ENCODE peak calls at places on chromosome 17, in five cellular contexts. D is stimulated activated CD4-positive, alpha-beta T cell treated with anti-CD3 and anti-CD28 coated beads, TNF-alpha, amount 100 ng/mL, for 1 hour; U is stromal cell of bone marrow; Q is kidney; F is HTR-8/SVneo. V is an unnamed sample.

GRCh38 chr17:34314279-34314678 is 5.0 kb upstream of the CCL8 start:
- DNase-seq in U (peak; percentile 75), F (no peak), D (no peak), Q (no peak), V (no peak)

GRCh38 chr17:39602533-39603303 is 5.0 kb downstream of the NEUROD2 start:
- DNase-seq in F (no peak), Q (no peak), D (no peak), U (no peak), V (no peak)

GRCh38 chr17:75552847-75553552 is 27.5 kb downstream of the LLGL2 start:
- DNase-seq in D (no peak), Q (no peak), F (peak; percentile 76), U (no peak), V (no peak)

GRCh38 chr17:29582254-29582765 is 7.1 kb downstream of the GIT1 start:
- DNase-seq in Q (peak; percentile 29), U (no peak), F (no peak), D (no peak), V (no peak)

GRCh38 chr17:43927101-43927935 is 15.0 kb downstream of the PPY start:
- DNase-seq in Q (no peak), F (no peak), D (no peak), U (no peak), V (no peak)

GRCh38 chr17:72502111-72502939 is 381.5 kb downstream of the SOX9 start:
- DNase-seq in D (no peak), U (no peak), F (no peak), Q (no peak), V (no peak)

GRCh38 chr17:39244016-39244599 is 18.4 kb upstream of the STAC2 start:
- DNase-seq in D (no peak), U (no peak), F (no peak), Q (no peak), V (no peak)

GRCh38 chr17:45087496-45087975 is 26.4 kb downstream of the NMT1 start:
- DNase-seq in D (no peak), U (peak; percentile 60), Q (no peak), F (no peak), V (no peak)

GRCh38 chr17:63622571-63623390 is 564 bp downstream of the MAP3K3 start:
- DNase-seq in D (no peak), U (no peak), Q (peak; percentile 94), F (peak; percentile 67), V (peak; percentile 66)

GRCh38 chr17:77563439-77564102 is 394.9 kb upstream of the TNRC6C start:
- DNase-seq in D (no peak), Q (no peak), U (no peak), F (no peak), V (no peak)

GRCh38 chr17:13601317-13601775 is 383 bp downstream of the HS3ST3A1 start:
- DNase-seq in U (no peak), Q (peak; percentile 69), D (no peak), F (no peak), V (no peak)

GRCh38 chr17:58277107-58277506 is 3.6 kb downstream of the MPO start:
- DNase-seq in U (no peak), D (no peak), Q (no peak), F (no peak), V (no peak)

GRCh38 chr17:44901323-44901965 is 2.2 kb upstream of the EFTUD2 start:
- DNase-seq in F (no peak), U (peak; percentile 57), D (no peak), Q (no peak), V (no peak)

GRCh38 chr17:61632826-61633225 is 41.8 kb upstream of the NACA2 start:
- DNase-seq in Q (no peak), F (no peak), U (no peak), D (no peak), V (no peak)

GRCh38 chr17:80612997-80613731 is 68.5 kb downstream of the RPTOR start:
- DNase-seq in D (no peak), Q (no peak), F (no peak), U (no peak), V (no peak)

GRCh38 chr17:67050476-67051154 is 6.3 kb downstream of the CACNG1 start:
- DNase-seq in F (no peak), D (no peak), Q (peak; percentile 32), U (no peak), V (no peak)

GRCh38 chr17:7315570-7316243 is 547 bp upstream of the GPS2 start:
- DNase-seq in F (no peak), U (no peak), D (no peak), Q (no peak), V (no peak)